ENCODE peak calls at places on chromosomes 2 and 18, in ten cellular contexts. H is mucosa of descending colon, C is Panc1, E is tibial nerve, L is fibroblast of villous mesenchyme, A is cardiac muscle cell, D is A549, O is colonic mucosa, I is spleen, G is astrocyte of the spinal cord. S is an unnamed sample.

GRCh38 chr18:46411862-46412690 is 244.9 kb downstream of the LOXHD1 start:
- DNase-seq in G (peak; percentile 44), O (peak; percentile 29), L (no peak), C (no peak), I (no peak), E (no peak), A (peak; percentile 34), H (no peak), D (no peak), S (no peak)

GRCh38 chr2:148999451-148999891 is 39.0 kb upstream of the LYPD6B start:
- DNase-seq in D (no peak), I (no peak), G (no peak), O (peak; percentile 71), A (no peak), H (no peak), E (no peak), C (no peak), L (peak; percentile 65), S (no peak)

GRCh38 chr2:172283476-172283875 is 143.9 kb upstream of the ITGA6 start:
- DNase-seq in A (peak; percentile 27), I (no peak), D (no peak), E (no peak), H (no peak), G (peak; percentile 54), O (no peak), L (no peak), C (no peak), S (peak; percentile 12)

GRCh38 chr18:28576941-28577340 is 400.0 kb upstream of the CDH2 start:
- DNase-seq in H (no peak), O (no peak), D (no peak), A (no peak), C (no peak), I (no peak), E (no peak), L (no peak), G (no peak), S (no peak)

GRCh38 chr2:24827321-24828261 is 34.4 kb downstream of the CENPO start:
- DNase-seq in L (peak; percentile 89), O (peak; percentile 86), A (peak; percentile 92), C (peak; percentile 71), E (peak; percentile 63), I (peak; percentile 87), D (peak; percentile 95), G (peak; percentile 89), H (no peak), S (peak; percentile 61)

GRCh38 chr2:53859354-53860159 is at the start of gene GPR75:
- DNase-seq in I (peak; percentile 73), A (peak; percentile 38), H (peak; percentile 49), D (no peak), C (no peak), L (peak; percentile 18), O (peak; percentile 17), E (no peak), G (peak; percentile 26), S (no peak)

GRCh38 chr2:46351388-46352141 is 54.4 kb downstream of the EPAS1 start:
- DNase-seq in A (no peak), H (peak; percentile 80), D (no peak), O (no peak), L (no peak), C (no peak), I (peak; percentile 91), E (no peak), G (no peak), S (no peak)

GRCh38 chr2:20665261-20666113 is 1.5 kb upstream of the GDF7 start:
- DNase-seq in O (no peak), L (no peak), E (no peak), H (no peak), D (no peak), C (no peak), A (no peak), I (no peak), G (no peak), S (no peak)

GRCh38 chr2:150120271-150120950 is 367.1 kb downstream of the RND3 start:
- DNase-seq in O (no peak), I (no peak), D (no peak), E (no peak), L (no peak), G (no peak), H (no peak), C (no peak), A (no peak), S (no peak)

GRCh38 chr2:120561393-120562035 is 174.2 kb upstream of the GLI2 start:
- DNase-seq in H (no peak), I (no peak), D (no peak), C (no peak), O (no peak), E (no peak), L (no peak), A (no peak), G (no peak), S (no peak)

GRCh38 chr2:127153691-127154158 is 46.8 kb upstream of the BIN1 start:
- DNase-seq in G (peak; percentile 94), I (no peak), C (no peak), D (peak; percentile 27), E (no peak), O (no peak), L (peak; percentile 81), H (no peak), A (peak; percentile 78), S (no peak)

GRCh38 chr2:24454258-24454657 is 36.8 kb upstream of the NCOA1 start:
- DNase-seq in L (peak; percentile 47), C (no peak), H (no peak), I (no peak), G (peak; percentile 58), D (no peak), O (no peak), A (peak; percentile 71), E (no peak), S (no peak)

GRCh38 chr18:34493566-34494358 is 216.3 kb upstream of the DTNA start:
- DNase-seq in D (no peak), C (no peak), L (no peak), H (peak; percentile 32), G (peak; percentile 15), E (no peak), A (peak; percentile 10), O (no peak), I (peak; percentile 60), S (no peak)

GRCh38 chr2:184178229-184178628 is 420.1 kb upstream of the ZNF804A start:
- DNase-seq in O (no peak), I (no peak), E (no peak), C (no peak), A (no peak), G (no peak), H (no peak), D (no peak), L (no peak), S (no peak)

GRCh38 chr2:184169366-184169765 is 429.0 kb upstream of the ZNF804A start:
- DNase-seq in D (no peak), E (no peak), I (no peak), G (no peak), L (no peak), A (no peak), C (no peak), O (no peak), H (no peak), S (no peak)

DNA sequence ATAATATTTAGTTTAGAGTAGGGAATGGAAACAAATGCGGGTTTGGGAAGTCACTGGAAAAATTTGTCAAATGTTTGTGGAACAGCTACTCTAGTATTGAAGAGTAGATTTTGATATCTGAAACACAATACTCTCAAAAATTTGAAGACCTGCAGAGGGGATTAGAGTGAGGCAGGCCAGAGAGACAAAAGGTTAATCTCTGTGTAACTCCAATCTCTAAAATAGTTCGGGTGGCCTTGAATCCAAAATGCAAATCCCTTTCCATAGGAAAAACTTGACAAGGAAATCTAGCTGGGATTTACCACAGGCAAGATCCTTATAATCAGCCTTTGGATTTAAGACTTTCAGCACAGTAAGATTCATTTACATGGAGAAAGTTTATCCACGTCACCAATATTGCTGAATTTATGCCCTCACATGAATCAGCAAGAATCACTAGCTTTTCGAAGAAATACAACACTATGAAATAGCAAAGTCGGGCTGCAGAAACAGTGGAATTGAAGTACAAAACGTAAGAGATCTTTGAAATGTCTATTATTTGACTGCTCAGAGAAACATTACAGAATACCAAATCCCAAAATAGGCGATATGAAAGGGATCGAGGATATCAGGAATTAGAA is 423.7 kb upstream of the ZNF804A start:
- DNase-seq in I (no peak), E (no peak), D (no peak), L (no peak), H (no peak), G (no peak), C (no peak), A (no peak), O (no peak), S (no peak)
- H3K4me3 ChIP-seq in I (no peak overlapping the region), E (no peak overlapping the region), D (no peak overlapping the region), L (no peak overlapping the region), H (no peak overlapping the region), G (no peak overlapping the region), C (no peak overlapping the region), A (no peak overlapping the region), O (no peak overlapping the region), S (no peak overlapping the region)

GRCh38 chr2:61855178-61855523 is 1.3 kb upstream of the FAM161A start:
- DNase-seq in L (peak; percentile 10), C (no peak), I (no peak), A (no peak), E (no peak), O (peak; percentile 49), G (peak; percentile 43), D (no peak), H (no peak), S (no peak)
- TF ChIP-seq CTCF in L (no peak), C (peak; percentile 6), I (no peak), A (peak; percentile 1), E (no peak), O (no peak), G (no peak), D (no peak), H (no peak), S (no peak)

GRCh38 chr2:160206436-160206835 is 6.4 kb upstream of the ITGB6 start:
- DNase-seq in D (no peak), H (no peak), G (no peak), E (no peak), L (no peak), O (no peak), I (no peak), C (no peak), A (no peak), S (no peak)
- H3K4me3 ChIP-seq in D (no peak overlapping the region), H (no peak overlapping the region), G (no peak overlapping the region), E (no peak overlapping the region), L (no peak overlapping the region), O (no peak overlapping the region), I (no peak overlapping the region), C (no peak overlapping the region), A (no peak overlapping the region), S (no peak overlapping the region)

GRCh38 chr2:184859187-184859586 is 260.9 kb downstream of the ZNF804A start:
- DNase-seq in O (no peak), H (no peak), A (no peak), G (no peak), D (no peak), I (no peak), L (no peak), C (no peak), E (no peak), S (no peak)
- TF ChIP-seq CTCF in O (no peak), H (no peak), A (no peak), G (no peak), D (no peak), I (no peak), L (no peak), C (no peak), E (no peak), S (no peak)